ENCODE peak calls at places on chromosomes 16 and 17, in nine cellular contexts. S, A, B, Q, E, D, W, J and X are unnamed samples.

GRCh38 chr17:82726427-82726826 is 9.0 kb upstream of the FN3K start:
- DNase-seq in S (no peak), A (no peak), B (no peak), Q (no peak), E (no peak), D (no peak), W (no peak), J (no peak), X (no peak)

GRCh38 chr16:81276323-81276722 is 37.8 kb downstream of the BCO1 start:
- DNase-seq in S (no peak), A (no peak), B (no peak), Q (no peak), E (no peak), D (no peak), W (no peak), J (no peak), X (no peak)

GRCh38 chr16:4847774-4848587 is 700 bp downstream of the UBN1 start:
- DNase-seq in S (peak), A (peak), B (peak), Q (peak), E (peak), D (peak), W (peak), J (no peak), X (peak)

GRCh38 chr17:81492706-81493105 is 19.9 kb downstream of the ACTG1 start:
- DNase-seq in S (no peak), A (no peak), B (no peak), Q (no peak), E (no peak), D (no peak), W (no peak), J (no peak), X (no peak)

GRCh38 chr16:609984-610383 is 20.1 kb downstream of the RAB40C start:
- DNase-seq in S (no peak), A (no peak), B (no peak), Q (no peak), E (no peak), D (no peak), W (no peak), J (no peak), X (no peak)

GRCh38 chr16:3654249-3654991 is at the start of gene DNASE1:
- DNase-seq in S (peak), A (peak), B (peak), Q (peak), E (peak), D (peak), W (peak), J (no peak), X (peak)

GRCh38 chr17:72890711-72891110 is 201.8 kb downstream of the SLC39A11 start:
- DNase-seq in S (no peak), A (no peak), B (no peak), Q (no peak), E (no peak), D (peak), W (no peak), J (no peak), X (no peak)

GRCh38 chr17:2064980-2065785 is 10.3 kb downstream of the HIC1 start:
- DNase-seq in S (no peak), A (peak), B (peak), Q (no peak), E (peak), D (no peak), W (peak), J (no peak), X (peak)

GRCh38 chr17:59001158-59001814 is 105.4 kb downstream of the TRIM37 start:
- DNase-seq in S (no peak), A (no peak), B (peak), Q (peak), E (peak), D (no peak), W (peak), J (peak), X (peak)

GRCh38 chr16:88385831-88386815 is 3.4 kb downstream of the ZNF469 start:
- DNase-seq in S (no peak), A (no peak), B (no peak), Q (no peak), E (no peak), D (no peak), W (no peak), J (no peak), X (no peak)

GRCh38 chr17:78348055-78348745 is 11.7 kb downstream of the SOCS3 start:
- DNase-seq in S (no peak), A (no peak), B (no peak), Q (no peak), E (no peak), D (no peak), W (no peak), J (no peak), X (no peak)

GRCh38 chr16:977896-978295 is 3.7 kb upstream of the SOX8 start:
- DNase-seq in S (no peak), A (no peak), B (no peak), Q (no peak), E (no peak), D (no peak), W (no peak), J (no peak), X (no peak)

GRCh38 chr16:89621698-89622409 is 8.4 kb downstream of the DPEP1 start:
- DNase-seq in S (no peak), A (no peak), B (no peak), Q (no peak), E (no peak), D (no peak), W (no peak), J (no peak), X (no peak)

GRCh38 chr16:8679156-8679555 is 4.7 kb downstream of the ABAT start:
- DNase-seq in S (no peak), A (no peak), B (no peak), Q (no peak), E (no peak), D (no peak), W (no peak), J (no peak), X (no peak)

GRCh38 chr16:24689128-24689527 is 40.3 kb upstream of the TNRC6A start:
- DNase-seq in S (no peak), A (peak), B (no peak), Q (no peak), E (peak), D (peak), W (no peak), J (no peak), X (peak)

GRCh38 chr16:89861648-89862047 is 11.7 kb upstream of the TCF25 start:
- DNase-seq in S (no peak), A (no peak), B (no peak), Q (no peak), E (no peak), D (no peak), W (no peak), J (no peak), X (peak)

GRCh38 chr17:2436516-2436915 is 35.7 kb upstream of the MNT start:
- DNase-seq in S (peak), A (no peak), B (no peak), Q (no peak), E (no peak), D (no peak), W (no peak), J (no peak), X (no peak)

GRCh38 chr17:55496094-55496881 is 15.0 kb downstream of the SMIM36 start:
- DNase-seq in S (no peak), A (no peak), B (no peak), Q (peak), E (peak), D (peak), W (no peak), J (no peak), X (peak)